ENCODE peak calls at places on chromosomes 13 and 19, in nine cellular contexts. F, O, H, U, Y, G, Z, P and B are unnamed samples.
A peak's percentile ranks its signal among the peaks of the same experiment; 100 is the strongest.

GRCh38 chr13:100753391-100753790 is 78.8 kb upstream of the TMTC4 start:
- DNase-seq in F (no peak), O (no peak), H (no peak), U (no peak), Y (no peak), G (no peak), Z (no peak), P (no peak), B (no peak)

GRCh38 chr19:42313096-42313839 is at the start of gene TMEM145:
- DNase-seq in F (peak; percentile 50), O (peak; percentile 68), H (peak; percentile 51), U (peak; percentile 92), Y (peak; percentile 54), G (no peak), Z (no peak), P (peak; percentile 42), B (no peak)

GRCh38 chr19:35641515-35642151 is at the start of gene ETV2:
- DNase-seq in F (peak; percentile 38), O (no peak), H (no peak), U (no peak), Y (peak; percentile 60), G (no peak), Z (no peak), P (no peak), B (peak; percentile 40)

GRCh38 chr19:1074512-1075283 is 7.7 kb downstream of the ARHGAP45 start:
- DNase-seq in F (no peak), O (peak; percentile 67), H (no peak), U (peak; percentile 98), Y (peak; percentile 94), G (no peak), Z (no peak), P (no peak), B (peak; percentile 93)

GRCh38 chr19:2532252-2533071 is 56.5 kb downstream of the GADD45B start:
- DNase-seq in F (peak; percentile 98), O (no peak), H (no peak), U (no peak), Y (no peak), G (peak; percentile 59), Z (peak; percentile 95), P (peak; percentile 75), B (no peak)

GRCh38 chr19:51391073-51391611 is 751 bp upstream of the C19orf84 start:
- DNase-seq in F (no peak), O (no peak), H (no peak), U (no peak), Y (no peak), G (no peak), Z (no peak), P (no peak), B (no peak)

GRCh38 chr13:67230774-67231480 is 791 bp upstream of the PCDH9 start:
- DNase-seq in F (peak; percentile 64), O (peak; percentile 73), H (peak; percentile 68), U (peak; percentile 30), Y (peak; percentile 44), G (no peak), Z (no peak), P (peak; percentile 44), B (no peak)

GRCh38 chr13:100423375-100423774 is 165.2 kb downstream of the GGACT start:
- DNase-seq in F (peak; percentile 66), O (no peak), H (no peak), U (no peak), Y (no peak), G (no peak), Z (no peak), P (peak; percentile 32), B (no peak)

GRCh38 chr19:44904426-44904994 is 1.1 kb upstream of the APOE start:
- DNase-seq in F (no peak), O (no peak), H (no peak), U (no peak), Y (no peak), G (no peak), Z (no peak), P (no peak), B (no peak)

GRCh38 chr19:52034051-52034728 is 6.0 kb upstream of the ZNF614 start:
- DNase-seq in F (peak; percentile 26), O (no peak), H (no peak), U (no peak), Y (no peak), G (no peak), Z (no peak), P (no peak), B (no peak)

GRCh38 chr13:111184685-111185401 is 69.7 kb downstream of the ARHGEF7 start:
- DNase-seq in F (peak; percentile 52), O (no peak), H (no peak), U (no peak), Y (peak; percentile 61), G (no peak), Z (no peak), P (no peak), B (peak; percentile 49)

GRCh38 chr19:28420731-28421550 is 792.0 kb downstream of the UQCRFS1 start:
- DNase-seq in F (no peak), O (no peak), H (no peak), U (no peak), Y (no peak), G (no peak), Z (no peak), P (peak; percentile 56), B (no peak)

GRCh38 chr19:51712461-51713081 is 11.2 kb downstream of the HAS1 start:
- DNase-seq in F (peak; percentile 81), O (no peak), H (no peak), U (peak; percentile 55), Y (no peak), G (no peak), Z (no peak), P (peak; percentile 33), B (no peak)

GRCh38 chr13:53197424-53197823 is 168.8 kb downstream of the OLFM4 start:
- DNase-seq in F (no peak), O (no peak), H (no peak), U (no peak), Y (no peak), G (no peak), Z (no peak), P (no peak), B (no peak)

GRCh38 chr13:49585220-49586157 is at the start of gene RCBTB1:
- DNase-seq in F (peak; percentile 50), O (peak; percentile 73), H (peak; percentile 74), U (peak; percentile 64), Y (peak; percentile 72), G (no peak), Z (no peak), P (peak; percentile 74), B (peak; percentile 52)

GRCh38 chr19:33554821-33555220 is 33.2 kb upstream of the PEPD start:
- DNase-seq in F (no peak), O (no peak), H (no peak), U (no peak), Y (no peak), G (no peak), Z (no peak), P (no peak), B (no peak)

GRCh38 chr19:38850976-38851621 is 1.3 kb upstream of the HNRNPL start:
- DNase-seq in F (peak; percentile 20), O (peak; percentile 40), H (peak; percentile 76), U (no peak), Y (peak; percentile 74), G (no peak), Z (no peak), P (no peak), B (peak; percentile 40)

GRCh38 chr19:41936416-41936850 is 8.2 kb upstream of the ERFL start:
- DNase-seq in F (no peak), O (no peak), H (no peak), U (peak; percentile 87), Y (peak; percentile 82), G (no peak), Z (no peak), P (peak; percentile 39), B (peak; percentile 55)

GRCh38 chr19:11446652-11447301 is 11.3 kb downstream of the PRKCSH start:
- DNase-seq in F (peak; percentile 40), O (peak; percentile 85), H (no peak), U (peak; percentile 62), Y (no peak), G (no peak), Z (no peak), P (no peak), B (peak; percentile 48)

GRCh38 chr13:46396341-46396740 is 9.3 kb upstream of the RUBCNL start:
- DNase-seq in F (no peak), O (no peak), H (no peak), U (no peak), Y (no peak), G (no peak), Z (no peak), P (peak; percentile 37), B (no peak)

GRCh38 chr19:35000647-35001501 is 751 bp downstream of the GRAMD1A start:
- DNase-seq in F (peak; percentile 57), O (no peak), H (no peak), U (peak; percentile 65), Y (peak; percentile 89), G (no peak), Z (no peak), P (peak; percentile 29), B (peak; percentile 64)

GRCh38 chr19:42170715-42171114 is 38.5 kb upstream of the POU2F2 start:
- DNase-seq in F (no peak), O (no peak), H (no peak), U (no peak), Y (no peak), G (no peak), Z (no peak), P (no peak), B (no peak)

GRCh38 chr13:50334092-50334778 is 319.0 kb downstream of the KCNRG start:
- DNase-seq in F (no peak), O (no peak), H (no peak), U (no peak), Y (no peak), G (no peak), Z (no peak), P (no peak), B (no peak)

GRCh38 chr13:45276887-45277286 is 64.1 kb downstream of the TPT1 start:
- DNase-seq in F (no peak), O (no peak), H (no peak), U (no peak), Y (no peak), G (no peak), Z (no peak), P (no peak), B (no peak)

GRCh38 chr13:50521750-50522149 is 321.7 kb downstream of the DLEU7 start:
- DNase-seq in F (peak; percentile 84), O (no peak), H (no peak), U (no peak), Y (no peak), G (no peak), Z (no peak), P (no peak), B (no peak)

GRCh38 chr19:10713317-10713716 is 4.6 kb upstream of the DNM2 start:
- DNase-seq in F (no peak), O (no peak), H (no peak), U (no peak), Y (no peak), G (no peak), Z (no peak), P (no peak), B (peak; percentile 23)

GRCh38 chr13:39106216-39106995 is 68.2 kb downstream of the NHLRC3 start:
- DNase-seq in F (peak; percentile 4), O (no peak), H (no peak), U (no peak), Y (no peak), G (no peak), Z (no peak), P (peak; percentile 23), B (no peak)